ENCODE peak calls at places on chromosomes 4 and X, in seven cellular contexts. T is fibroblast of mammary gland; W is activated T-cell treated with anti-CD3 and anti-CD28 coated beads for 1 hour; G is non-pigmented ciliary epithelial cell; C is NB4; U is activated CD4-positive, alpha-beta T cell treated with anti-CD3 and anti-CD28 coated beads, Interleukin-2, amount 50 U/mL, for 1 hour; R is right lobe of liver. O is an unnamed sample.

GRCh38 chr4:110970642-110971041 is 347.8 kb upstream of the PITX2 start:
- DNase-seq in T (peak; percentile 74), W (no peak), G (peak; percentile 30), U (no peak), R (no peak), C (peak; percentile 69), O (no peak)

GRCh38 chr4:38424171-38424871 is 239.7 kb upstream of the KLF3 start:
- DNase-seq in T (no peak), R (no peak), U (no peak), G (no peak), W (no peak), C (no peak), O (no peak)

GRCh38 chr4:186725422-186726149 is 1.9 kb upstream of the FAT1 start:
- DNase-seq in U (no peak), C (no peak), T (peak; percentile 84), R (peak; percentile 84), W (no peak), G (no peak), O (no peak)

GRCh38 chr4:39205476-39205875 is 23.1 kb downstream of the WDR19 start:
- DNase-seq in C (no peak), G (no peak), R (no peak), W (no peak), U (no peak), T (no peak), O (no peak)

GRCh38 chr4:156598138-156598681 is 373.4 kb downstream of the PDGFC start:
- DNase-seq in W (no peak), C (no peak), T (peak; percentile 6), G (peak; percentile 60), R (no peak), U (no peak), O (no peak)

GRCh38 chr4:20860878-20861277 is 160.6 kb downstream of the PACRGL start:
- DNase-seq in C (no peak), W (no peak), T (no peak), G (no peak), R (no peak), U (no peak), O (no peak)

GRCh38 chr4:147638942-147639341 is 21.7 kb downstream of the TMEM184C start:
- DNase-seq in T (peak; percentile 31), G (no peak), C (no peak), U (no peak), R (no peak), W (no peak), O (no peak)

GRCh38 chr4:168318266-168318895 is at the start of gene DDX60:
- DNase-seq in U (peak; percentile 79), C (peak; percentile 77), R (peak; percentile 83), G (no peak), T (peak; percentile 74), W (peak; percentile 78), O (peak; percentile 37)

GRCh38 chr4:120557372-120557771 is 365.2 kb downstream of the PRDM5 start:
- DNase-seq in T (peak; percentile 57), G (peak; percentile 2), U (no peak), W (no peak), R (no peak), C (no peak), O (no peak)

GRCh38 chrX:48971325-48972213 is at the start of gene KCND1:
- DNase-seq in G (no peak), C (no peak), T (peak; percentile 53), W (no peak), U (no peak), R (no peak), O (no peak)

GRCh38 chr4:148116264-148116663 is 325.9 kb downstream of the NR3C2 start:
- DNase-seq in T (peak; percentile 86), W (no peak), C (no peak), G (peak; percentile 22), U (no peak), R (no peak), O (no peak)

GRCh38 chr4:79673321-79673720 is 265.3 kb upstream of the GK2 start:
- DNase-seq in T (no peak), G (no peak), U (no peak), W (no peak), R (no peak), C (peak; percentile 15), O (no peak)

GRCh38 chrX:139691493-139691842 is 16.5 kb downstream of the MCF2 start:
- DNase-seq in G (no peak), T (peak; percentile 5), R (no peak), C (no peak), U (no peak), W (no peak), O (no peak)

GRCh38 chrX:137313627-137314026 is 252.3 kb upstream of the ZIC3 start:
- DNase-seq in R (no peak), C (no peak), W (no peak), U (no peak), T (no peak), G (no peak), O (no peak)

GRCh38 chr4:16532240-16532990 is 306.1 kb upstream of the TAPT1 start:
- DNase-seq in T (peak; percentile 90), C (peak; percentile 13), G (peak; percentile 63), W (no peak), R (no peak), U (no peak), O (no peak)

GRCh38 chrX:23819385-23820234 is 36.6 kb downstream of the SAT1 start:
- DNase-seq in T (peak; percentile 37), C (no peak), G (no peak), U (no peak), W (no peak), R (no peak), O (peak; percentile 25)

GRCh38 chr4:173522160-173522873 is 7.7 kb downstream of the HAND2 start:
- DNase-seq in C (peak; percentile 22), W (no peak), G (no peak), R (peak; percentile 78), T (peak; percentile 93), U (no peak), O (no peak)

GRCh38 chrX:120560405-120560841 is 339 bp downstream of the CUL4B start:
- DNase-seq in C (peak; percentile 47), T (peak; percentile 47), G (peak; percentile 3), W (peak; percentile 16), U (peak; percentile 24), R (no peak), O (no peak)

O was measured in kidney epithelial cell.